ENCODE peak calls at places on chromosomes 1 and 21, in five cellular contexts. H is NCI-H2171 treated with DMSO at 0.1 percent for 48 hours, X is HEK293T, O is HFF-Myc, U is NCI-H526. T is an unnamed sample.

GRCh38 chr1:10674700-10675598 is 121.5 kb downstream of the CASZ1 start:
- DNase-seq in H (peak), X (no peak), O (no peak), U (no peak), T (no peak)

GRCh38 chr1:206816390-206817287 is 44.3 kb upstream of the IL10 start:
- DNase-seq in H (peak), X (no peak), O (no peak), U (no peak), T (peak)

GRCh38 chr1:9120312-9120958 is 8.5 kb downstream of the GPR157 start:
- DNase-seq in H (no peak), X (no peak), O (no peak), U (no peak), T (no peak)

GRCh38 chr1:201593200-201593828 is 54.4 kb downstream of the NAV1 start:
- DNase-seq in H (no peak), X (no peak), O (peak), U (no peak), T (peak)

GRCh38 chr1:107277022-107277421 is 136.2 kb downstream of the NTNG1 start:
- DNase-seq in H (peak), X (peak), O (peak), U (peak), T (peak)

GRCh38 chr1:34983700-34984355 is 1.3 kb downstream of the TMEM35B start:
- DNase-seq in H (no peak), X (no peak), O (no peak), U (no peak), T (no peak)

GRCh38 chr1:118326960-118327629 is 142.1 kb upstream of the SPAG17 start:
- DNase-seq in H (no peak), X (no peak), O (no peak), U (no peak), T (no peak)

GRCh38 chr1:71033136-71033535 is 14.5 kb downstream of the PTGER3 start:
- DNase-seq in H (no peak), X (no peak), O (no peak), U (no peak), T (no peak)

GRCh38 chr1:220901906-220902305 is 22.7 kb downstream of the HLX start:
- DNase-seq in H (no peak), X (no peak), O (no peak), U (no peak), T (no peak)

GRCh38 chr1:41097105-41097504 is 75.6 kb upstream of the SLFNL1 start:
- DNase-seq in H (no peak), X (no peak), O (no peak), U (no peak), T (no peak)

GRCh38 chr1:30117685-30118084 is 605.7 kb downstream of the MATN1 start:
- DNase-seq in H (no peak), X (no peak), O (no peak), U (no peak), T (no peak)

GRCh38 chr1:21508580-21509350 is 458 bp upstream of the ALPL start:
- DNase-seq in H (peak), X (peak), O (no peak), U (no peak), T (no peak)

GRCh38 chr1:172970186-172970585 is 80.6 kb downstream of the TNFSF18 start:
- DNase-seq in H (no peak), X (no peak), O (no peak), U (no peak), T (no peak)

GRCh38 chr1:208820600-208821232 is 576.5 kb upstream of the PLXNA2 start:
- DNase-seq in H (peak), X (no peak), O (no peak), U (no peak), T (no peak)

GRCh38 chr1:78716186-78716585 is 66.6 kb downstream of the IFI44 start:
- DNase-seq in H (no peak), X (no peak), O (no peak), U (no peak), T (peak)

GRCh38 chr21:36076878-36077658 is 7.2 kb downstream of the CBR1 start:
- DNase-seq in H (no peak), X (no peak), O (no peak), U (no peak), T (no peak)

GRCh38 chr1:20358761-20359263 is 68.1 kb downstream of the VWA5B1 start:
- DNase-seq in H (peak), X (peak), O (no peak), U (no peak), T (peak)

GRCh38 chr1:174966000-174966572 is 33.7 kb upstream of the CACYBP start:
- DNase-seq in H (no peak), X (no peak), O (no peak), U (no peak), T (no peak)

GRCh38 chr1:28290851-28291250 is 31.5 kb downstream of the SESN2 start:
- DNase-seq in H (no peak), X (no peak), O (no peak), U (peak), T (no peak)

GRCh38 chr1:20534659-20535417 is 17.5 kb upstream of the FAM43B start:
- DNase-seq in H (no peak), X (no peak), O (no peak), U (no peak), T (no peak)

GRCh38 chr1:21520899-21521716 is 11.9 kb downstream of the ALPL start:
- DNase-seq in H (peak), X (no peak), O (peak), U (no peak), T (no peak)

GRCh38 chr1:208047975-208048374 is 137.1 kb upstream of the CD34 start:
- DNase-seq in H (no peak), X (no peak), O (no peak), U (no peak), T (no peak)

GRCh38 chr21:29725025-29725736 is 214.6 kb downstream of the GRIK1 start:
- DNase-seq in H (no peak), X (no peak), O (no peak), U (no peak), T (no peak)